ENCODE peak calls at places on chromosomes 11 and 22, in four cellular contexts. A is K562, N is HepG2, T is GM12878. P is an unnamed sample.

GRCh38 chr22:17303840-17304779 is 65.2 kb upstream of the CECR2 start:
- DNase-seq in A (peak; percentile 5), N (no peak), T (peak; percentile 77), P (no peak)

GRCh38 chr11:102680945-102681344 is 24.6 kb downstream of the MMP27 start:
- DNase-seq in A (no peak), N (no peak), T (no peak), P (no peak)

GRCh38 chr22:18984564-18984963 is 48.5 kb upstream of the PRODH start:
- DNase-seq in A (no peak), N (no peak), T (no peak), P (no peak)

GRCh38 chr11:69450857-69451220 is 30.6 kb upstream of the LINC01488 start:
- DNase-seq in A (no peak), N (no peak), T (no peak), P (no peak)

GRCh38 chr11:20112291-20113146 is 47.8 kb downstream of the DBX1 start:
- DNase-seq in A (peak; percentile 83), N (no peak), T (no peak), P (peak; percentile 44)

GRCh38 chr11:44818110-44818509 is 91.3 kb downstream of the TSPAN18 start:
- DNase-seq in A (no peak), N (no peak), T (no peak), P (no peak)

GRCh38 chr11:62508336-62509058 is 38.1 kb downstream of the AHNAK start:
- DNase-seq in A (peak; percentile 68), N (peak; percentile 88), T (no peak), P (peak; percentile 65)

GRCh38 chr22:35230839-35231584 is 26.3 kb upstream of the HMGXB4 start:
- DNase-seq in A (peak; percentile 18), N (peak; percentile 51), T (no peak), P (peak; percentile 7)

GRCh38 chr11:111047376-111047775 is 198.1 kb upstream of the POU2AF2 start:
- DNase-seq in A (no peak), N (no peak), T (no peak), P (no peak)

GRCh38 chr11:66157182-66157864 is 87.3 kb downstream of the PACS1 start:
- DNase-seq in A (peak; percentile 30), N (no peak), T (no peak), P (no peak)

GRCh38 chr11:8841899-8842298 is 69.1 kb upstream of the AKIP1 start:
- DNase-seq in A (no peak), N (peak; percentile 27), T (no peak), P (no peak)

GRCh38 chr11:119237515-119237914 is 31.4 kb downstream of the CBL start:
- DNase-seq in A (no peak), N (no peak), T (no peak), P (no peak)

GRCh38 chr22:23789121-23789520 is 2.4 kb downstream of the SMARCB1 start:
- DNase-seq in A (no peak), N (no peak), T (no peak), P (no peak)

GRCh38 chr11:130882138-130882551 is 34.1 kb downstream of the SNX19 start:
- DNase-seq in A (no peak), N (no peak), T (no peak), P (no peak)

GRCh38 chr22:19708323-19709011 is 5.8 kb upstream of the SEPTIN5 start:
- DNase-seq in A (no peak), N (no peak), T (no peak), P (peak; percentile 20)

GRCh38 chr11:123454796-123455195 is 24.7 kb downstream of the GRAMD1B start:
- DNase-seq in A (no peak), N (no peak), T (no peak), P (no peak)
- TF ChIP-seq NFIC in A (no peak), N (no peak), T (no peak), P (no peak)

GRCh38 chr11:126366064-126366822 is 10.8 kb downstream of the ST3GAL4 start:
- DNase-seq in A (no peak), N (no peak), T (no peak), P (no peak)

GRCh38 chr11:126361400-126361799 is 5.9 kb downstream of the ST3GAL4 start:
- DNase-seq in A (no peak), N (no peak), T (no peak), P (no peak)

GRCh38 chr11:126360049-126360446 is 4.6 kb downstream of the ST3GAL4 start:
- DNase-seq in A (no peak), N (no peak), T (no peak), P (no peak)

GRCh38 chr11:126362879-126363655 is 7.6 kb downstream of the ST3GAL4 start:
- DNase-seq in A (no peak), N (no peak), T (no peak), P (no peak)

DNA sequence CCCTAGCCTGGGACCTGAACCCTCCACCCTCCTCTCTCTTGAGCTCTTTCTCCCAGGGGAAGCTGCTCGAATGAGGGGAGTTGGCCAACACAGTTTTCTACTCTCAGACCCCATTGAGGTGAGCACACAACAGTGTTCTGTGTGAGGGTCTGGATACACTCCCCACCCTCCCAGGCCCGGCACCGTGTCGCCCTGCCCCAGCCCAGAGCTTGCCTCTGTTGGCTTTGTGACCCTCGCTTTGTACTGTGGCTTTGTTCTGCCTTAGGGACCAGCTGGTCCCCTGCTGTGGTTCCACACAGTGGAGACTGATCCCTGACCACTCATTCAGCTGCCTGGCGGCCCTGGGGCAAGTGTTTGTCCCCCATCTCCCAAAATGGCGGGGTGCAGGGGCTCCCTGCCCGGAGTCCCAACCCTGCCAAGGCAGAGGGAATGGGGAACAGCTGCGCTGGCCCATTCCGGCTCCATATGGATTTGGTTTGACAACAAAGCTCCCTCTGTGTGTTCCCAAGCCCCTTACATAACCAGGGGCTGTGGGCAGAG is 8.3 kb downstream of the ST3GAL4 start:
- DNase-seq in A (no peak), N (no peak), T (no peak), P (no peak)
- TF ChIP-seq USF2 in A (no peak), N (no peak), T (no peak), P (no peak)

GRCh38 chr11:64007160-64007628 is 21.0 kb downstream of the OTUB1 start:
- DNase-seq in A (peak; percentile 40), N (no peak), T (no peak), P (peak; percentile 80)
- TF ChIP-seq FOXM1 in A (no peak), N (no peak), T (no peak), P (no peak)

GRCh38 chr11:126874831-126875230 is 125.7 kb downstream of the KIRREL3 start:
- DNase-seq in A (peak; percentile 15), N (no peak), T (no peak), P (no peak)

GRCh38 chr11:126870021-126870420 is 130.5 kb downstream of the KIRREL3 start:
- DNase-seq in A (no peak), N (no peak), T (no peak), P (no peak)

GRCh38 chr11:126874276-126874675 is 126.3 kb downstream of the KIRREL3 start:
- DNase-seq in A (no peak), N (no peak), T (no peak), P (no peak)

GRCh38 chr11:126871792-126872191 is 128.8 kb downstream of the KIRREL3 start:
- DNase-seq in A (no peak), N (peak; percentile 46), T (no peak), P (no peak)
- TF ChIP-seq NFIC in A (no peak), N (no peak), T (no peak), P (no peak)

GRCh38 chr22:45454260-45454659 is 40.8 kb downstream of the RIBC2 start:
- DNase-seq in A (no peak), N (no peak), T (no peak), P (no peak)
- TF ChIP-seq USF2 in A (no peak), N (no peak), T (no peak), P (no peak)

P was measured in SK-N-SH.